ENCODE peak calls at places on chromosomes 13 and 19, in seven cellular contexts. E is epithelial cell of prostate; Y is NCI-H1105; M is NCI-H146; W is ascending aorta; N is stimulated activated CD4-positive, alpha-beta T cell treated with anti-CD3 and anti-CD28 coated beads, Interleukin-1b, Interleukin-23, amount 100 ng/mL, for 24 hours; B is NCI-H1694. H is an unnamed sample.

GRCh38 chr13:38348890-38349289 is 761 bp upstream of the UFM1 start:
- DNase-seq in M (peak), Y (no peak), N (peak), E (no peak), W (no peak), B (no peak), H (no peak)

GRCh38 chr13:112447761-112448603 is 71.8 kb downstream of the SPACA7 start:
- DNase-seq in N (no peak), B (no peak), M (no peak), W (no peak), Y (no peak), E (no peak), H (no peak)

GRCh38 chr13:90365130-90365529 is 982.4 kb upstream of the MIR17HG start:
- DNase-seq in N (no peak), E (no peak), Y (no peak), B (no peak), W (no peak), M (no peak), H (no peak)

GRCh38 chr13:98992355-98992754 is 14.5 kb upstream of the DOCK9 start:
- DNase-seq in N (no peak), E (no peak), Y (no peak), B (no peak), W (no peak), M (no peak), H (no peak)

GRCh38 chr19:2050991-2051770 is at the start of gene MKNK2:
- DNase-seq in B (peak), Y (peak), N (peak), W (no peak), E (no peak), M (peak), H (peak)

GRCh38 chr13:38072696-38073095 is 203.1 kb upstream of the TRPC4 start:
- DNase-seq in N (no peak), Y (no peak), W (no peak), B (no peak), E (no peak), M (no peak), H (no peak)

GRCh38 chr13:108828053-108828806 is 198.8 kb downstream of the MYO16 start:
- DNase-seq in W (no peak), M (no peak), B (no peak), E (no peak), Y (no peak), N (no peak), H (no peak)

GRCh38 chr19:898663-899062 is 5.4 kb downstream of the RNU6-9 start:
- DNase-seq in Y (peak), N (no peak), E (no peak), M (peak), W (no peak), B (peak), H (no peak)

GRCh38 chr19:57099199-57099661 is 20.6 kb upstream of the USP29 start:
- DNase-seq in B (no peak), M (no peak), E (peak), Y (no peak), N (peak), W (no peak), H (no peak)

GRCh38 chr19:50242586-50242985 is 39.2 kb downstream of the MYH14 start:
- DNase-seq in E (no peak), B (no peak), M (no peak), N (no peak), Y (no peak), W (no peak), H (no peak)

GRCh38 chr13:95924389-95924994 is 128.7 kb downstream of the UGGT2 start:
- DNase-seq in E (peak), B (no peak), Y (no peak), W (no peak), M (peak), N (no peak), H (no peak)

GRCh38 chr13:45218689-45219088 is 17.8 kb upstream of the KCTD4 start:
- DNase-seq in M (no peak), E (no peak), W (no peak), N (no peak), B (no peak), Y (no peak), H (no peak)

GRCh38 chr13:42865703-42866102 is 84.3 kb downstream of the FAM216B start:
- DNase-seq in B (no peak), M (no peak), Y (no peak), N (no peak), E (no peak), W (no peak), H (no peak)

GRCh38 chr19:45782162-45782623 is at the start of gene DMPK:
- DNase-seq in Y (peak), E (no peak), B (no peak), W (no peak), N (no peak), M (peak), H (no peak)

GRCh38 chr19:15673176-15673654 is 328 bp downstream of the CYP4F12 start:
- DNase-seq in M (no peak), W (no peak), B (no peak), N (no peak), E (no peak), Y (no peak), H (no peak)

GRCh38 chr19:35144600-35145436 is 1.8 kb downstream of the FXYD7 start:
- DNase-seq in Y (peak), E (no peak), M (no peak), B (no peak), W (no peak), N (no peak), H (no peak)

GRCh38 chr19:8702350-8702749 is 3.8 kb upstream of the ACTL9 start:
- DNase-seq in N (no peak), W (no peak), B (no peak), E (no peak), M (no peak), Y (no peak), H (no peak)

GRCh38 chr19:42076375-42076944 is 494 bp downstream of the ZNF574 start:
- DNase-seq in M (no peak), W (no peak), E (no peak), Y (no peak), N (peak), B (no peak), H (peak)

GRCh38 chr13:33206425-33206824 is 79.1 kb downstream of the STARD13 start:
- DNase-seq in W (no peak), M (no peak), B (no peak), N (no peak), Y (no peak), E (no peak), H (no peak)

GRCh38 chr13:45142440-45143345 is 22.4 kb downstream of the GTF2F2 start:
- DNase-seq in N (no peak), E (no peak), M (peak), W (no peak), Y (no peak), B (no peak), H (no peak)

GRCh38 chr13:30978981-30979956 is 46.8 kb downstream of the TEX26 start:
- DNase-seq in M (no peak), N (peak), E (no peak), B (peak), W (no peak), Y (no peak), H (no peak)

GRCh38 chr19:46601318-46602224 is at the start of gene CALM3:
- DNase-seq in N (no peak), M (peak), B (no peak), Y (no peak), W (no peak), E (no peak), H (peak)

GRCh38 chr19:31103228-31103627 is 246.0 kb downstream of the TSHZ3 start:
- DNase-seq in N (no peak), Y (no peak), M (no peak), E (no peak), B (no peak), W (no peak), H (no peak)

GRCh38 chr19:58575183-58576041 is 2.3 kb upstream of the MZF1 start:
- DNase-seq in B (no peak), M (no peak), W (peak), Y (no peak), N (peak), E (peak), H (peak)

GRCh38 chr19:897442-898039 is 4.3 kb downstream of the RNU6-9 start:
- DNase-seq in Y (no peak), E (no peak), W (no peak), M (no peak), B (no peak), N (no peak), H (no peak)